ENCODE peak calls at places on chromosomes 4 and X, in four cellular contexts. One of them, this sample, is unnamed.

GRCh38 chr4:57373971-57374370 is 263.8 kb upstream of the IGFBP7 start:
- DNase-seq in HepG2: no peak
- DNase-seq in A549: no peak
- DNase-seq in K562: no peak
- DNase-seq in this sample: no peak

GRCh38 chr4:108117473-108118182 is 51.1 kb downstream of the LEF1 start:
- DNase-seq in A549: peak; percentile 2
- DNase-seq in HepG2: peak; percentile 16
- DNase-seq in K562: peak; percentile 41
- DNase-seq in this sample: peak; percentile 67

GRCh38 chrX:2425281-2426071 is 75.3 kb downstream of the DHRSX start:
- DNase-seq in HepG2: peak; percentile 10
- DNase-seq in K562: no peak
- DNase-seq in A549: no peak
- DNase-seq in this sample: peak; percentile 26

GRCh38 chrX:341541-342101 is 23.0 kb upstream of the GTPBP6 start:
- DNase-seq in HepG2: no peak
- DNase-seq in K562: no peak
- DNase-seq in A549: no peak
- DNase-seq in this sample: peak; percentile 8

GRCh38 chr4:153223935-153224334 is 19.7 kb downstream of the TRIM2 start:
- DNase-seq in A549: no peak
- DNase-seq in HepG2: no peak
- DNase-seq in K562: no peak
- DNase-seq in this sample: no peak

GRCh38 chrX:138939038-138939437 is 227.5 kb upstream of the FGF13 start:
- DNase-seq in A549: no peak
- DNase-seq in HepG2: no peak
- DNase-seq in K562: no peak
- DNase-seq in this sample: no peak

GRCh38 chrX:135185795-135186443 is 14.7 kb upstream of the CT55 start:
- DNase-seq in K562: peak; percentile 65
- DNase-seq in HepG2: peak; percentile 36
- DNase-seq in A549: peak; percentile 58
- DNase-seq in this sample: peak; percentile 32

GRCh38 chrX:42519666-42520231 is 258.2 kb downstream of the PPP1R2C start:
- DNase-seq in A549: peak; percentile 1
- DNase-seq in K562: peak; percentile 1
- DNase-seq in HepG2: no peak
- DNase-seq in this sample: no peak

GRCh38 chr4:163611784-163612445 is 117.4 kb downstream of the TMA16 start:
- DNase-seq in A549: no peak
- DNase-seq in K562: no peak
- DNase-seq in HepG2: no peak
- DNase-seq in this sample: no peak

GRCh38 chr4:109406337-109406931 is 27.2 kb upstream of the SEC24B start:
- DNase-seq in A549: peak; percentile 57
- DNase-seq in K562: peak; percentile 67
- DNase-seq in HepG2: peak; percentile 43
- DNase-seq in this sample: no peak

GRCh38 chrX:49756692-49757091 is 60.9 kb upstream of the PAGE1 start:
- DNase-seq in HepG2: no peak
- DNase-seq in K562: no peak
- DNase-seq in A549: no peak
- DNase-seq in this sample: no peak

GRCh38 chrX:39750246-39750790 is 347.4 kb downstream of the BCOR start:
- DNase-seq in HepG2: no peak
- DNase-seq in A549: no peak
- DNase-seq in K562: no peak
- DNase-seq in this sample: no peak
- TF ChIP-seq HMGXB4 in HepG2: no peak
- TF ChIP-seq HMGXB4 in A549: no peak
- TF ChIP-seq HMGXB4 in K562: no peak
- TF ChIP-seq HMGXB4 in this sample: no peak

GRCh38 chrX:124421898-124422622 is 75.7 kb downstream of the SH2D1A start:
- DNase-seq in K562: no peak
- DNase-seq in HepG2: no peak
- DNase-seq in A549: no peak
- DNase-seq in this sample: no peak
- TF ChIP-seq NR3C1 in K562: no peak
- TF ChIP-seq NR3C1 in HepG2: no peak
- TF ChIP-seq NR3C1 in A549: no peak
- TF ChIP-seq NR3C1 in this sample: no peak

DNA sequence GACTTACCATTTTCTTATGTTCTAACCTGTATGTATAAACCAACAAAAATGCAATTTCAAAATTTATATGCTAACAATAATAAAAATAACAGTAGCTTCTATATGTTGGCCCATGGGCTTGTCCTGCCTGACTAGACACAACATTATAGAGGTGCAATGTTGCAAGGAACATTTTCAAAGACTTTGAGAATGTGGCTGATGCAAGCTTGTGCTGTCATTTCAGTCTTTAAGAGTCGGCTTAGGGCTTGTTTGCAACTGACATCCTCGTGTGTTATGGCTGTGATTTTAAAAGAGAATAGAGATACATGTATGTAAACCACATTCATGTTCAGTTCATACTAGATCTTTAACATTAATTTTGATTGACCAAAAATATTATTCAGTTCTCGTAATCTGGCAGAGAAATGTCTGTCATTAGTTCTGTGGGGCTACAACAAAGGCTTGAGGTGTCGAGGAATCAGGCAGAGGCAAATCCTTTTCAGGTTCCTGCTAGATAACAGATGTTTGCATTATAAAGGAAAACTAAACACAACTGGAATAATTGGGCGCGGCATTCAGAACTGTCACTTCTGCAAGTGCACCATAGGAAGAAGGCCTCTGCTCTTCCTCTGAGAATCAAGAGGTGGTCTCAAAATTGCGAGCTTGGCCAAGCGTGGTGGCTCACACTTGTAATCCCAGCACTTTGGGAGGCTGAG is 13.1 kb downstream of the TMSB4X start:
- DNase-seq in A549: no peak
- DNase-seq in K562: no peak
- DNase-seq in HepG2: peak; percentile 5
- DNase-seq in this sample: no peak
- TF ChIP-seq HMGXB4 in A549: no peak
- TF ChIP-seq HMGXB4 in K562: no peak
- TF ChIP-seq HMGXB4 in HepG2: no peak
- TF ChIP-seq HMGXB4 in this sample: no peak

GRCh38 chr4:7565483-7565882 is 130.8 kb upstream of the PSAPL1 start:
- DNase-seq in K562: no peak
- DNase-seq in A549: no peak
- DNase-seq in HepG2: no peak
- DNase-seq in this sample: no peak

GRCh38 chr4:7573692-7574091 is 139.0 kb upstream of the PSAPL1 start:
- DNase-seq in HepG2: no peak
- DNase-seq in K562: no peak
- DNase-seq in A549: no peak
- DNase-seq in this sample: no peak

GRCh38 chr4:7571736-7572135 is 137.0 kb upstream of the PSAPL1 start:
- DNase-seq in HepG2: no peak
- DNase-seq in A549: no peak
- DNase-seq in K562: no peak
- DNase-seq in this sample: no peak

GRCh38 chr4:7571001-7571400 is 136.3 kb upstream of the PSAPL1 start:
- DNase-seq in K562: no peak
- DNase-seq in HepG2: no peak
- DNase-seq in A549: no peak
- DNase-seq in this sample: no peak

DNA sequence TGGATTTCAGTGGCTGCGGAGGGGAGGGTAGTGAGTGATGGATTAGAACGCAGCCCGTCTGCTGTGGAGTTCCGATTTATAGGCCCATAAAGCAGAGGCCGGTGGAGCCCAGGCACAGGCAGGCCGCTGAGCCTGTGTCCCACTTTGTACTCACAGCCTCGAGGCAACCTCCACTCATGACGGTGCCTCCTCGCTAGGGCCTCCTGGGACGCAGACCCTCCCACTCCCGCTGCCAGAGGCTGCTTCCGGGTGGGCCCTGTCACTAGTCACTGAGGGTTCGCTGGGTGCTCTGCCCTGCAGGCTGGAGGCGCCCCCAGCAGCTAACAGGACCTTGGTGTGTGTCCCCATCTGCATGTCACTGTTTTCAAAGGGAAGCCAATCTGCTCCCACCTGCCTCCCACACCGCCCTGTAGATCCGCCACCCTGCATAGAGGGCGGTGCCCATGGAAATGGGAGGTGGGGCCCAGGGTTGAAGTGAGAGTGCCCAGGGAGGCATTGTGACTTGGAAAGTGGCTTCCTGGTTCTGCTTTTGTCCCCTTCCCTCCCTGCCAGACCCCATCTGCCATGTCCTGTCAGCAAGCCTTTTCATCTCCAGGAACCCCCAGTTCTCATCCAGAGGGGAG is 135.5 kb upstream of the PSAPL1 start:
- DNase-seq in A549: no peak
- DNase-seq in K562: no peak
- DNase-seq in HepG2: no peak
- DNase-seq in this sample: no peak
- TF ChIP-seq NR3C1 in A549: no peak
- TF ChIP-seq NR3C1 in K562: no peak
- TF ChIP-seq NR3C1 in HepG2: no peak
- TF ChIP-seq NR3C1 in this sample: no peak

DNA sequence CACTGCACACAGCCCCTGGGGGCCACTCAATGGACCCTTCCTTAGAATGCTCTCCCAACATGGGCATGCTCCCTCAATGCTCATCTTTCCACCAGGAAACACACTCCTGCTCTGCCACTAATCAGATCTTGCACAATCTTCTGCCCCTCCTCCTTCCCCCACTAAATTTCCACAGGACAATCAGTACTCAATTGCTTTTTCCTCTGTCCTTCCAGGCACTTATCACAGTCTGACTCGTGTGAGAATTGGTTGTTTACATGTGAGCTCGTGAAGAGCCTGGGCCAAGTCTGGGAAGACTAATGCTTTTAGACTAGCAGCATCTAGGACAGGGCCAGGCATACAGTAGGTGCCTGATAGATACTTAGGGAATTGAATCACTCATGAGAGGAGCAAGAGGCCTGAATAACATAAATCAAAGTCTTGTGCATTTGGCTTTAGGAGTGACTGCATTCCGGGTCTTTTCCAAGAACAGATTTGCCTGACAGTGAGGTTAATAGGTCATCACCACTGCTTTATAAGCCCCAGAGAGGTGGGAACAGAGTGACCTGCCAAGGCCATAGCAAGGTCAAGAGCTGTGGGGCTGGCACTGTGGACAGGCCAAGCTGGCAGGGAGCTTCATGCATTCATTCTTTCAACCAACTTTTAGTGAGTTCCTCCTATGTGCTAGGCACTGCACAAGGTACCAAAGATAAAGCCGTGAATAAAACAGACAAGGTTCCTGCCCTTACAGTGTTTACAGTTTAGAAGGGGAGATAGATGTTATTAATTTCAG is 55.0 kb downstream of the PRPS1 start:
- DNase-seq in K562: no peak
- DNase-seq in A549: no peak
- DNase-seq in HepG2: no peak
- DNase-seq in this sample: no peak
- TF ChIP-seq HMGXB4 in K562: no peak
- TF ChIP-seq HMGXB4 in A549: no peak
- TF ChIP-seq HMGXB4 in HepG2: no peak
- TF ChIP-seq HMGXB4 in this sample: no peak

DNA sequence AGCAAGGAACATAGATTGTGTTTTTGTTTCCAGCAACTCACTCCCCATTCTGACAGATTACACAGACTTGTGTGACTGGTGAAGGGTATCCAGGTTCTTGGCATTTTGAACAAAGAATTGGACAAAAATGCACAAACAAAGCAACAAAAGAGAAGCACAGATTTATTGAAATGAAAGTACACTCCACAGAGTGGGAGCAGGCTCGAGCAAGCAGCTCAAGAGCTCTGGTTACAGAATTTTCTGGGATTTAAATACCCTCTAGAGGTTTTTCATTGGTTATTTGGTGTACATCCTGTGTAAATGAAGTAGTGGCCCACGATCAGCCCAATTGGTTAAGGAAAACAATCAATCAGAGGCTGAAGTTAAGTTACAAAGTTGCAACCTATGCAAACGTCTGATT is 155.0 kb upstream of the JADE1 start:
- DNase-seq in HepG2: no peak
- DNase-seq in A549: no peak
- DNase-seq in K562: no peak
- DNase-seq in this sample: no peak
- TF ChIP-seq NR3C1 in HepG2: no peak
- TF ChIP-seq NR3C1 in A549: no peak
- TF ChIP-seq NR3C1 in K562: no peak
- TF ChIP-seq NR3C1 in this sample: no peak

GRCh38 chr4:1293531-1293941 is 3.8 kb downstream of the MAEA start:
- DNase-seq in K562: no peak
- DNase-seq in A549: no peak
- DNase-seq in HepG2: no peak
- DNase-seq in this sample: no peak

GRCh38 chr4:1293981-1294380 is 4.3 kb downstream of the MAEA start:
- DNase-seq in HepG2: no peak
- DNase-seq in K562: no peak
- DNase-seq in A549: no peak
- DNase-seq in this sample: no peak

GRCh38 chr4:1294891-1295290 is 5.2 kb downstream of the MAEA start:
- DNase-seq in HepG2: no peak
- DNase-seq in A549: no peak
- DNase-seq in K562: no peak
- DNase-seq in this sample: no peak

GRCh38 chr4:1295405-1296055 is 5.8 kb downstream of the MAEA start:
- DNase-seq in HepG2: no peak
- DNase-seq in A549: no peak
- DNase-seq in K562: no peak
- DNase-seq in this sample: no peak

GRCh38 chr4:1294424-1294823 is 4.7 kb downstream of the MAEA start:
- DNase-seq in HepG2: no peak
- DNase-seq in K562: no peak
- DNase-seq in A549: no peak
- DNase-seq in this sample: no peak
- TF ChIP-seq HMGXB4 in HepG2: no peak
- TF ChIP-seq HMGXB4 in K562: no peak
- TF ChIP-seq HMGXB4 in A549: no peak
- TF ChIP-seq HMGXB4 in this sample: no peak

This sample was measured in WTC11.